ENCODE peak calls at places on chromosomes 3 and 15, in nine cellular contexts. Y, S, V, Z, T, R, G, B and P are unnamed samples.
A peak's percentile ranks its signal among the peaks of the same experiment; 100 is the strongest.

GRCh38 chr3:184328516-184328915 is 8.9 kb upstream of the FAM131A start:
- DNase-seq in Y (no peak), S (no peak), V (no peak), Z (no peak), T (no peak), R (no peak), G (no peak), B (no peak), P (no peak)

GRCh38 chr3:28050895-28051294 is 190.5 kb upstream of the CMC1 start:
- DNase-seq in Y (no peak), S (peak; percentile 9), V (no peak), Z (no peak), T (no peak), R (peak; percentile 6), G (no peak), B (no peak), P (no peak)

GRCh38 chr3:13281657-13282527 is 138.2 kb downstream of the NUP210 start:
- DNase-seq in Y (no peak), S (no peak), V (no peak), Z (peak; percentile 64), T (no peak), R (no peak), G (no peak), B (no peak), P (peak; percentile 78)

GRCh38 chr3:14289590-14290453 is 111.2 kb downstream of the LSM3 start:
- DNase-seq in Y (no peak), S (peak; percentile 92), V (no peak), Z (no peak), T (no peak), R (peak; percentile 59), G (no peak), B (no peak), P (peak; percentile 40)

GRCh38 chr15:59680346-59680745 is 8.8 kb downstream of the BNIP2 start:
- DNase-seq in Y (no peak), S (no peak), V (no peak), Z (no peak), T (no peak), R (no peak), G (no peak), B (no peak), P (no peak)

GRCh38 chr3:20488101-20488500 is 302.1 kb upstream of the SGO1 start:
- DNase-seq in Y (no peak), S (peak; percentile 29), V (no peak), Z (no peak), T (no peak), R (no peak), G (no peak), B (no peak), P (no peak)

GRCh38 chr3:143847787-143848631 is at the start of gene SLC9A9:
- DNase-seq in Y (no peak), S (peak; percentile 71), V (no peak), Z (no peak), T (no peak), R (no peak), G (peak; percentile 75), B (no peak), P (no peak)

GRCh38 chr3:156952011-156952410 is 125.9 kb downstream of the LEKR1 start:
- DNase-seq in Y (no peak), S (no peak), V (no peak), Z (no peak), T (no peak), R (no peak), G (no peak), B (no peak), P (no peak)

GRCh38 chr15:83612226-83612625 is 41.7 kb upstream of the ADAMTSL3 start:
- DNase-seq in Y (no peak), S (no peak), V (no peak), Z (no peak), T (no peak), R (no peak), G (no peak), B (no peak), P (no peak)

GRCh38 chr3:134453631-134454030 is 32.2 kb downstream of the ANAPC13 start:
- DNase-seq in Y (no peak), S (no peak), V (no peak), Z (no peak), T (no peak), R (no peak), G (no peak), B (no peak), P (no peak)

GRCh38 chr3:52052831-52053306 is 3.5 kb downstream of the DUSP7 start:
- DNase-seq in Y (peak; percentile 22), S (peak; percentile 64), V (peak; percentile 73), Z (peak; percentile 35), T (no peak), R (no peak), G (peak; percentile 16), B (peak; percentile 82), P (peak; percentile 95)

GRCh38 chr15:48559270-48559669 is 86.2 kb downstream of the FBN1 start:
- DNase-seq in Y (no peak), S (peak; percentile 91), V (peak; percentile 70), Z (no peak), T (no peak), R (no peak), G (no peak), B (no peak), P (no peak)

GRCh38 chr3:56800373-56801150 is 1.2 kb downstream of the ARHGEF3 start:
- DNase-seq in Y (peak; percentile 68), S (peak; percentile 38), V (no peak), Z (peak; percentile 33), T (peak; percentile 65), R (no peak), G (peak; percentile 80), B (no peak), P (no peak)

GRCh38 chr3:55877703-55878102 is 390.6 kb upstream of the WNT5A start:
- DNase-seq in Y (no peak), S (no peak), V (no peak), Z (no peak), T (no peak), R (no peak), G (peak; percentile 7), B (no peak), P (no peak)

GRCh38 chr3:153289334-153289808 is 127.3 kb downstream of the RAP2B start:
- DNase-seq in Y (no peak), S (peak; percentile 38), V (no peak), Z (no peak), T (no peak), R (no peak), G (no peak), B (no peak), P (no peak)

GRCh38 chr3:12185172-12185710 is 26.5 kb upstream of the TIMP4 start:
- DNase-seq in Y (no peak), S (no peak), V (no peak), Z (no peak), T (no peak), R (no peak), G (no peak), B (no peak), P (no peak)

GRCh38 chr3:175129126-175129525 is 270.0 kb downstream of the NAALADL2 start:
- DNase-seq in Y (no peak), S (peak; percentile 91), V (no peak), Z (no peak), T (no peak), R (no peak), G (no peak), B (no peak), P (no peak)

GRCh38 chr3:137509354-137510045 is 254.6 kb upstream of the SOX14 start:
- DNase-seq in Y (no peak), S (no peak), V (no peak), Z (no peak), T (no peak), R (peak; percentile 84), G (no peak), B (no peak), P (no peak)

GRCh38 chr15:65303687-65304392 is 637 bp upstream of the RNU5B-1 start:
- DNase-seq in Y (peak; percentile 54), S (peak; percentile 34), V (peak; percentile 75), Z (peak; percentile 85), T (no peak), R (peak; percentile 81), G (peak; percentile 44), B (no peak), P (peak; percentile 40)

GRCh38 chr15:77815015-77815414 is 182.3 kb upstream of the LINGO1 start:
- DNase-seq in Y (no peak), S (no peak), V (no peak), Z (no peak), T (no peak), R (peak; percentile 64), G (no peak), B (no peak), P (no peak)

GRCh38 chr15:37007301-37007700 is 93.0 kb downstream of the MEIS2 start:
- DNase-seq in Y (no peak), S (no peak), V (no peak), Z (no peak), T (no peak), R (no peak), G (no peak), B (no peak), P (no peak)

GRCh38 chr3:114762144-114762543 is 384.9 kb downstream of the ZBTB20 start:
- DNase-seq in Y (no peak), S (no peak), V (no peak), Z (no peak), T (no peak), R (no peak), G (no peak), B (no peak), P (no peak)

GRCh38 chr3:150168694-150169093 is 198.0 kb upstream of the PFN2 start:
- DNase-seq in Y (no peak), S (peak; percentile 47), V (no peak), Z (peak; percentile 40), T (no peak), R (no peak), G (no peak), B (peak; percentile 14), P (peak; percentile 71)

GRCh38 chr15:68314563-68314962 is 37.0 kb downstream of the FEM1B start:
- DNase-seq in Y (no peak), S (peak; percentile 3), V (peak; percentile 21), Z (peak; percentile 31), T (no peak), R (no peak), G (no peak), B (peak; percentile 46), P (no peak)

GRCh38 chr3:169659858-169660614 is 3.5 kb downstream of the MECOM start:
- DNase-seq in Y (no peak), S (no peak), V (no peak), Z (peak; percentile 42), T (no peak), R (no peak), G (no peak), B (no peak), P (no peak)

GRCh38 chr3:31960793-31961431 is 20.1 kb downstream of the OSBPL10 start:
- DNase-seq in Y (no peak), S (peak; percentile 83), V (no peak), Z (no peak), T (no peak), R (peak; percentile 83), G (peak; percentile 85), B (no peak), P (no peak)

GRCh38 chr3:175422744-175423143 is 563.6 kb downstream of the NAALADL2 start:
- DNase-seq in Y (no peak), S (no peak), V (no peak), Z (no peak), T (no peak), R (no peak), G (no peak), B (no peak), P (no peak)